ENCODE peak calls at places on chromosomes 11 and 22, in seven cellular contexts. Z, B, J, K, S, P and C are unnamed samples. For H3K4me1, the result is how much of the 10 kb centered on the place peaks cover.

GRCh38 chr11:57460756-57461749 is 725 bp downstream of the RTN4RL2 start:
- DNase-seq in Z (no peak), B (no peak), J (no peak), K (no peak), S (peak), P (peak), C (no peak)

GRCh38 chr22:27381552-27381951 is 420.0 kb downstream of the MN1 start:
- DNase-seq in Z (no peak), B (no peak), J (no peak), K (no peak), S (no peak), P (no peak), C (no peak)

GRCh38 chr22:26617251-26618199 is at the start of gene CRYBB1:
- DNase-seq in Z (no peak), B (peak), J (no peak), K (peak), S (no peak), P (no peak), C (no peak)

GRCh38 chr11:66685276-66686099 is 7.8 kb upstream of the RBM4B start:
- DNase-seq in Z (no peak), B (no peak), J (no peak), K (no peak), S (peak), P (no peak), C (no peak)

GRCh38 chr11:20489948-20490347 is 102.4 kb downstream of the PRMT3 start:
- DNase-seq in Z (peak), B (no peak), J (no peak), K (no peak), S (peak), P (no peak), C (no peak)

GRCh38 chr11:334264-335033 is 13.8 kb upstream of the IFITM3 start:
- DNase-seq in Z (no peak), B (peak), J (no peak), K (no peak), S (peak), P (no peak), C (peak)

GRCh38 chr22:37768273-37768672 is 39.5 kb upstream of the GCAT start:
- DNase-seq in Z (no peak), B (no peak), J (no peak), K (no peak), S (no peak), P (no peak), C (no peak)

GRCh38 chr11:88523362-88524028 is 186.0 kb upstream of the CTSC start:
- DNase-seq in Z (no peak), B (no peak), J (no peak), K (no peak), S (no peak), P (no peak), C (no peak)

GRCh38 chr11:116230453-116230852 is 542.3 kb downstream of the BUD13 start:
- DNase-seq in Z (no peak), B (no peak), J (no peak), K (no peak), S (no peak), P (no peak), C (no peak)

GRCh38 chr11:126355324-126355925 is at the start of gene ST3GAL4:
- DNase-seq in Z (peak), B (peak), J (peak), K (peak), S (peak), P (peak), C (peak)

GRCh38 chr11:130729678-130730300 is 186.5 kb downstream of the SNX19 start:
- DNase-seq in Z (no peak), B (no peak), J (no peak), K (no peak), S (no peak), P (no peak), C (no peak)

GRCh38 chr11:111166655-111167054 is 78.9 kb upstream of the POU2AF2 start:
- DNase-seq in Z (no peak), B (no peak), J (no peak), K (no peak), S (no peak), P (no peak), C (no peak)

GRCh38 chr11:103812680-103813079 is 223.8 kb upstream of the DDI1 start:
- DNase-seq in Z (no peak), B (no peak), J (no peak), K (no peak), S (no peak), P (no peak), C (no peak)

GRCh38 chr22:42236848-42237247 is 33.6 kb downstream of the TCF20 start:
- DNase-seq in Z (no peak), B (no peak), J (no peak), K (no peak), S (no peak), P (no peak), C (no peak)

GRCh38 chr11:2209370-2209801 is 37.8 kb upstream of the TH start:
- DNase-seq in Z (no peak), B (peak), J (no peak), K (peak), S (no peak), P (no peak), C (no peak)

GRCh38 chr22:27238935-27239510 is 562.5 kb downstream of the MN1 start:
- DNase-seq in Z (no peak), B (no peak), J (no peak), K (peak), S (peak), P (no peak), C (peak)

DNA sequence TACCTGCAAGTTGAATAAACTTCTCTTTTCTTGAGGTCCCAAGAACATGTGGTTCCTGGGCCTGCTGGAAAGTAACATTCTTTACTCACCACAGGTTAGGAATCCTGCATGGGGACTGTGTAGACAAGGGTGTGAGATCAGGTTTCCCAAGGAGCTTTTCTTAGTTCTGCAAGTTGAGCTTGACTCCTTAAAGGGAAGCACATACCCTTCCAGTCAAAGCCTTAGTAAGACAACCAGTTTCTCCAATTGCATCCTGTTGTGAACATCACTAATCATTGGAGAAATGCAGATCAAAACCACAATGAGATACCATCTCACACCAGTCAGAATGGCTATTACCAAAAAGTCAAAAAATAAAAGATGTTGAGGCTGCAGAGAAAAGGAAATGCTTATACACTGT is 48.3 kb upstream of the PAK1 start:
- DNase-seq in Z (no peak), B (no peak), J (no peak), K (no peak), S (no peak), P (no peak), C (no peak)
- H3K4me1 ChIP-seq in Z (under half), B (under half), J (under half), K (under half), S (under half), P (under half), C (under half)

DNA sequence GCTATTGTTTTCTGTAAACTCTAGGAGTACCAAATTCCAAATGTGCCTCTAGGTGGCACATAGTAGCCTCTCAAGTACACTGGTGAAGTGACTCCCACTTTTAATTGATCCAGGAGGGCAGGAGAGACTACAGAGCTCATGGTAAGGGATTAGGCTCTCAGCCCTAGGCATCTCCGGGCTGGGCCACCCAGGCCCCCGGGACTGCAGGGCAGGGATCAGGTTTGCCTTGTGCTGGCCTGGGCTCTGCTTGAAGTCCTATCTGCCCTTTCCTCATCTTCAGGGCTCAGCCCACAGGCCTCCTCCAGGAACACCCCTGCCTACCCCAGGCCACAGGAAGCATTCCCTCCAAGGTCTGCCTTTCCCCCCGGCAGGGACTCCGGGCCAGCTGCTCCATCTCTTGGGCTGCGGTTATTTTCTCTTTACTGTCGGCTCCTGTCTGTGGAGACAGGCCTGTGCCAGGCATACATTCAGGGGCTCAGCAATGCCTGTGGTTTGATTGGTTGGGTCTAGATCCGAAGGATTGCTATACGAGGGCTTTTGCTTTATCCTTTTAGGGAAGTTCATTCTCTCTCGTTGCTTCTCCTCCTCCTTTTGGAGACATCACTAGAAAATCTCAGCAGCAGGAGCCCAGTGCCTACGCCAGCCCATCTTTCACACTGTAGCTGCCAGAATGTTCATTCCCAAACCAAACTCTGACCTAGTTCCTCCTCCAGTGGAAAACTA is 32.8 kb downstream of the PARVA start:
- DNase-seq in Z (no peak), B (no peak), J (no peak), K (no peak), S (no peak), P (no peak), C (no peak)
- H3K4me1 ChIP-seq in Z (under half), B (under half), J (under half), K (under half), S (under half), P (under half), C (under half)

GRCh38 chr22:24146791-24147353 is 34.4 kb upstream of the SUSD2 start:
- DNase-seq in Z (no peak), B (no peak), J (no peak), K (peak), S (peak), P (no peak), C (peak)
- H3K4me1 ChIP-seq in Z (under half), B (half or more), J (under half), K (under half), S (under half), P (half or more), C (under half)

DNA sequence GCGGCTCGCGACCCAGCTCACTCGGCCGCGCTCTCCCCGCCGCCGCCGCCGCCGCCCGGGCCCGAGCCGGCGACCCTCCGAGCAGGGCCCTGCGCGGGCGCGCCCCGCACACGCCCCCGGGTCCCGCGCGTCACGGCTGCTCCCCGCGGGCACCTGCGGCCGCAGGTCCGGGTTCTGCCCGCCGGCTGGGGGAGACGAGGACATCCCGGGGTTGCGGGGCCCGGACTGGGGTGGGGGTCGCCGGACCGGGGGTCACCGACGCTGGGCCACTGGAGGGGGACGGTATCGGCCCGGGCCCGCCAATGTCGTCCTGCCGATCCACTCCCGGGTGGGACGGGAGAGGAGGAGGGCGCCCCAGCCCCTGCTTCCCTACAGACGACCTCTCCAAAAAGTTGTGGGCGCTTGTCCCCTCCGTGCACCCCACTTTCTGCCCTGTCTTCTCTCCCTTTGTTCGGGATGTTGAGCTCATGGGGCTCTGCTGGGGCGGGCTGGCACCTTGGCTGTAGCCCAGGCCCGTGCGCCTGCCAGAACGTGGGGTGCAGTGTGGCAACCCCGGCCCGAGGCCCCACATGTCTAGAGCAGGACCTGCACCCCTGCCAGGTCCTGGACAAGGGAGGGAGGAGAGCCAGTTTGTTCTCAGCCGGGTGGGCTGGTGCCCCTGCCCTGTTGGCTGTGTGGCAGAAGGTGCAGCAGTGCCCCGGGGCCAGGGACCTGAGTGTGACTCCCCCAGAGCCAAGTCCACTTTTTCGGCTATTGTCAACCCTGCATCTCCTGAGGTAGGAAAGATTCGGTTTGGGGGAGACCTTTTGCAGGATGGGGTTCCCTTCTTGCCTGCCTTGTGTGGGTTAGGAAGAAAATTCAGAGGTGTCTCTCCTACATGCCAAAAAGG is 40.2 kb upstream of the CELSR1 start:
- DNase-seq in Z (no peak), B (peak), J (no peak), K (no peak), S (no peak), P (no peak), C (no peak)
- H3K4me1 ChIP-seq in Z (under half), B (half or more), J (under half), K (under half), S (under half), P (under half), C (under half)

DNA sequence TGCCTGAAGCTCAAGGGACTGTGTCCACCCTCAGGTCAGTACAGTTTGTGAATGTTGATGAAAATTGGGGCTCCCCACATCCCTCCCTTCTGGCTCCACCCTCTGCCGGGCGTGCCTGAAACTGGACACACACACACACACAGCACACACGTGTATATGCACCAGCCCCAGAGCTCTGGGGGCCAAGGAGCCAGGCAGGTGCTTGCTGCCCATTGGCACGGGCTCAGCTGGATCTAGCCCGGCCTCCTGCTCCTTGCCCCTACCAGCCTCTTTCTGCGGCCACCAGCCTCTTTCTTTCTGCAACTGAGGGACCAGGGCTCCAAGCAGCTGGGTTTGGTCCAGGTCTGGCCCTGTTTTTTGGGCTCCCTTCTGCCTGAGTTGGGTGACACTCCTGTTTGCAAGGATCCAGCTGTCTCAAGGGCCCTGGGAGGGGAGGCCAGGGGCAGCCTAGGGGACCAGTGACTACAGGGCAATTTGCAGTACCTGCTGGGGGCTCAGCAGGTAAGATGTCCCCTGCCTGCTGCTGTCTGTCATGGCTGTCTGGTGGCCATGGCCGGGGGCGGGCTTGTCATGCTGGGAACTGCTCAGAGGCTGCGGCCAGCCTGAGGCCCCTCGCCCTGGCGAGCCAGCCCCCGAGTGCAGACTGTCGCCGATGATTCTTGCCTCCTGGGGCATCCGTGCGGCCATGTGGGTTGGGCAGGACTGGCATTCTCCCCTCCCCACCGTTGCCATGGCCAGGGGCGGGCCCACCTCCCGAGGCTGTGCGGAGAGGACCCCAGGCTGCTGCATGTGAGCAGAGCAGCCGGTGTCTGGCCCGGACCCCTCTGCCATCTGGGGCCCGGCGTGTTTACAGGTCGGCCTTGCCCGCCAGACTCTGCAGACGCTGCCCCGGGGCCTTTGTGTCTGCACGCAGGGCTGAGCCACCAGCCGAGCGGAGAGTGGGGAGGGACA is 51.5 kb upstream of the PPARA start:
- DNase-seq in Z (no peak), B (no peak), J (no peak), K (no peak), S (no peak), P (no peak), C (no peak)
- H3K4me1 ChIP-seq in Z (under half), B (under half), J (under half), K (under half), S (under half), P (under half), C (half or more)